ENCODE peak calls at places on chromosomes 2 and 18, in nine cellular contexts. One of them, this sample, is unnamed.

GRCh38 chr2:76599732-76600368 is 889.1 kb upstream of the GCFC2 start:
- DNase-seq in activated T-helper 1 cell treated with anti-CD3 and anti-CD28 coated beads, Interleukin-12 subunit alpha, Interleukin-12 subunit beta, Interleukin-2, Interleukin-4 antibody, amounts not matched to agents 30 ng/mL and 10 ng/mL and 1 ng/mL, durations not matched to agents 14 hours and 24 hours and 36 hours: no peak
- DNase-seq in A549: peak; percentile 4
- DNase-seq in bronchial epithelial cell: peak; percentile 78
- DNase-seq in left ventricle myocardium superior: peak; percentile 36
- DNase-seq in Right ventricle myocardium superior: peak; percentile 46
- DNase-seq in left cardiac atrium: peak; percentile 26
- DNase-seq in psoas muscle: peak; percentile 46
- DNase-seq in NCI-H774: peak; percentile 87
- DNase-seq in this sample: peak; percentile 15

GRCh38 chr18:3449702-3450357 is at the start of gene TGIF1:
- DNase-seq in activated T-helper 1 cell treated with anti-CD3 and anti-CD28 coated beads, Interleukin-12 subunit alpha, Interleukin-12 subunit beta, Interleukin-2, Interleukin-4 antibody, amounts not matched to agents 30 ng/mL and 10 ng/mL and 1 ng/mL, durations not matched to agents 14 hours and 24 hours and 36 hours: peak; percentile 12
- DNase-seq in A549: no peak
- DNase-seq in bronchial epithelial cell: peak; percentile 54
- DNase-seq in left ventricle myocardium superior: peak; percentile 88
- DNase-seq in Right ventricle myocardium superior: peak; percentile 88
- DNase-seq in left cardiac atrium: peak; percentile 86
- DNase-seq in psoas muscle: peak; percentile 95
- DNase-seq in NCI-H774: no peak
- DNase-seq in this sample: peak; percentile 71

GRCh38 chr2:120470041-120470716 is 124.2 kb downstream of the INHBB start:
- DNase-seq in activated T-helper 1 cell treated with anti-CD3 and anti-CD28 coated beads, Interleukin-12 subunit alpha, Interleukin-12 subunit beta, Interleukin-2, Interleukin-4 antibody, amounts not matched to agents 30 ng/mL and 10 ng/mL and 1 ng/mL, durations not matched to agents 14 hours and 24 hours and 36 hours: no peak
- DNase-seq in A549: peak; percentile 78
- DNase-seq in bronchial epithelial cell: peak; percentile 89
- DNase-seq in left ventricle myocardium superior: peak; percentile 83
- DNase-seq in Right ventricle myocardium superior: peak; percentile 87
- DNase-seq in left cardiac atrium: peak; percentile 84
- DNase-seq in psoas muscle: peak; percentile 94
- DNase-seq in NCI-H774: peak; percentile 62
- DNase-seq in this sample: no peak

GRCh38 chr2:207180741-207181140 is 15.0 kb upstream of the KLF7 start:
- DNase-seq in activated T-helper 1 cell treated with anti-CD3 and anti-CD28 coated beads, Interleukin-12 subunit alpha, Interleukin-12 subunit beta, Interleukin-2, Interleukin-4 antibody, amounts not matched to agents 30 ng/mL and 10 ng/mL and 1 ng/mL, durations not matched to agents 14 hours and 24 hours and 36 hours: no peak
- DNase-seq in A549: no peak
- DNase-seq in bronchial epithelial cell: no peak
- DNase-seq in left ventricle myocardium superior: no peak
- DNase-seq in Right ventricle myocardium superior: no peak
- DNase-seq in left cardiac atrium: no peak
- DNase-seq in psoas muscle: no peak
- DNase-seq in NCI-H774: no peak
- DNase-seq in this sample: no peak

GRCh38 chr2:198692907-198693510 is 764.7 kb downstream of the SATB2 start:
- DNase-seq in activated T-helper 1 cell treated with anti-CD3 and anti-CD28 coated beads, Interleukin-12 subunit alpha, Interleukin-12 subunit beta, Interleukin-2, Interleukin-4 antibody, amounts not matched to agents 30 ng/mL and 10 ng/mL and 1 ng/mL, durations not matched to agents 14 hours and 24 hours and 36 hours: no peak
- DNase-seq in A549: no peak
- DNase-seq in bronchial epithelial cell: no peak
- DNase-seq in left ventricle myocardium superior: no peak
- DNase-seq in Right ventricle myocardium superior: no peak
- DNase-seq in left cardiac atrium: no peak
- DNase-seq in psoas muscle: no peak
- DNase-seq in NCI-H774: no peak
- DNase-seq in this sample: no peak

GRCh38 chr2:218832081-218832480 is 478 bp upstream of the PRKAG3 start:
- DNase-seq in activated T-helper 1 cell treated with anti-CD3 and anti-CD28 coated beads, Interleukin-12 subunit alpha, Interleukin-12 subunit beta, Interleukin-2, Interleukin-4 antibody, amounts not matched to agents 30 ng/mL and 10 ng/mL and 1 ng/mL, durations not matched to agents 14 hours and 24 hours and 36 hours: no peak
- DNase-seq in A549: no peak
- DNase-seq in bronchial epithelial cell: no peak
- DNase-seq in left ventricle myocardium superior: no peak
- DNase-seq in Right ventricle myocardium superior: no peak
- DNase-seq in left cardiac atrium: no peak
- DNase-seq in psoas muscle: no peak
- DNase-seq in NCI-H774: no peak
- DNase-seq in this sample: no peak

GRCh38 chr2:74079522-74080341 is 68.0 kb downstream of the BOLA3 start:
- DNase-seq in activated T-helper 1 cell treated with anti-CD3 and anti-CD28 coated beads, Interleukin-12 subunit alpha, Interleukin-12 subunit beta, Interleukin-2, Interleukin-4 antibody, amounts not matched to agents 30 ng/mL and 10 ng/mL and 1 ng/mL, durations not matched to agents 14 hours and 24 hours and 36 hours: no peak
- DNase-seq in A549: no peak
- DNase-seq in bronchial epithelial cell: no peak
- DNase-seq in left ventricle myocardium superior: no peak
- DNase-seq in Right ventricle myocardium superior: no peak
- DNase-seq in left cardiac atrium: no peak
- DNase-seq in psoas muscle: no peak
- DNase-seq in NCI-H774: no peak
- DNase-seq in this sample: no peak

GRCh38 chr2:191686079-191686478 is 8.1 kb downstream of the NABP1 start:
- DNase-seq in activated T-helper 1 cell treated with anti-CD3 and anti-CD28 coated beads, Interleukin-12 subunit alpha, Interleukin-12 subunit beta, Interleukin-2, Interleukin-4 antibody, amounts not matched to agents 30 ng/mL and 10 ng/mL and 1 ng/mL, durations not matched to agents 14 hours and 24 hours and 36 hours: no peak
- DNase-seq in A549: no peak
- DNase-seq in bronchial epithelial cell: no peak
- DNase-seq in left ventricle myocardium superior: no peak
- DNase-seq in Right ventricle myocardium superior: no peak
- DNase-seq in left cardiac atrium: no peak
- DNase-seq in psoas muscle: no peak
- DNase-seq in NCI-H774: no peak
- DNase-seq in this sample: no peak

GRCh38 chr2:240737958-240738357 is 46.3 kb downstream of the AQP12A start:
- DNase-seq in activated T-helper 1 cell treated with anti-CD3 and anti-CD28 coated beads, Interleukin-12 subunit alpha, Interleukin-12 subunit beta, Interleukin-2, Interleukin-4 antibody, amounts not matched to agents 30 ng/mL and 10 ng/mL and 1 ng/mL, durations not matched to agents 14 hours and 24 hours and 36 hours: no peak
- DNase-seq in A549: no peak
- DNase-seq in bronchial epithelial cell: no peak
- DNase-seq in left ventricle myocardium superior: no peak
- DNase-seq in Right ventricle myocardium superior: no peak
- DNase-seq in left cardiac atrium: no peak
- DNase-seq in psoas muscle: no peak
- DNase-seq in NCI-H774: no peak
- DNase-seq in this sample: no peak

GRCh38 chr2:44943031-44943692 is 1.7 kb downstream of the SIX3 start:
- DNase-seq in activated T-helper 1 cell treated with anti-CD3 and anti-CD28 coated beads, Interleukin-12 subunit alpha, Interleukin-12 subunit beta, Interleukin-2, Interleukin-4 antibody, amounts not matched to agents 30 ng/mL and 10 ng/mL and 1 ng/mL, durations not matched to agents 14 hours and 24 hours and 36 hours: no peak
- DNase-seq in A549: no peak
- DNase-seq in bronchial epithelial cell: no peak
- DNase-seq in left ventricle myocardium superior: no peak
- DNase-seq in Right ventricle myocardium superior: no peak
- DNase-seq in left cardiac atrium: no peak
- DNase-seq in psoas muscle: no peak
- DNase-seq in NCI-H774: no peak
- DNase-seq in this sample: no peak

GRCh38 chr2:137467246-137467862 is 496.9 kb upstream of the HNMT start:
- DNase-seq in activated T-helper 1 cell treated with anti-CD3 and anti-CD28 coated beads, Interleukin-12 subunit alpha, Interleukin-12 subunit beta, Interleukin-2, Interleukin-4 antibody, amounts not matched to agents 30 ng/mL and 10 ng/mL and 1 ng/mL, durations not matched to agents 14 hours and 24 hours and 36 hours: no peak
- DNase-seq in A549: peak; percentile 3
- DNase-seq in bronchial epithelial cell: peak; percentile 53
- DNase-seq in left ventricle myocardium superior: no peak
- DNase-seq in Right ventricle myocardium superior: no peak
- DNase-seq in left cardiac atrium: no peak
- DNase-seq in psoas muscle: no peak
- DNase-seq in NCI-H774: no peak
- DNase-seq in this sample: no peak

GRCh38 chr18:58263733-58264469 is 219.9 kb downstream of the NEDD4L start:
- DNase-seq in activated T-helper 1 cell treated with anti-CD3 and anti-CD28 coated beads, Interleukin-12 subunit alpha, Interleukin-12 subunit beta, Interleukin-2, Interleukin-4 antibody, amounts not matched to agents 30 ng/mL and 10 ng/mL and 1 ng/mL, durations not matched to agents 14 hours and 24 hours and 36 hours: no peak
- DNase-seq in A549: no peak
- DNase-seq in bronchial epithelial cell: peak; percentile 40
- DNase-seq in left ventricle myocardium superior: no peak
- DNase-seq in Right ventricle myocardium superior: no peak
- DNase-seq in left cardiac atrium: no peak
- DNase-seq in psoas muscle: no peak
- DNase-seq in NCI-H774: no peak
- DNase-seq in this sample: no peak

GRCh38 chr18:78049281-78049680 is 799.6 kb downstream of the GALR1 start:
- DNase-seq in activated T-helper 1 cell treated with anti-CD3 and anti-CD28 coated beads, Interleukin-12 subunit alpha, Interleukin-12 subunit beta, Interleukin-2, Interleukin-4 antibody, amounts not matched to agents 30 ng/mL and 10 ng/mL and 1 ng/mL, durations not matched to agents 14 hours and 24 hours and 36 hours: no peak
- DNase-seq in A549: no peak
- DNase-seq in bronchial epithelial cell: no peak
- DNase-seq in left ventricle myocardium superior: no peak
- DNase-seq in Right ventricle myocardium superior: no peak
- DNase-seq in left cardiac atrium: no peak
- DNase-seq in psoas muscle: no peak
- DNase-seq in NCI-H774: no peak
- DNase-seq in this sample: no peak

GRCh38 chr18:80183273-80184050 is 63.9 kb downstream of the PARD6G start:
- DNase-seq in activated T-helper 1 cell treated with anti-CD3 and anti-CD28 coated beads, Interleukin-12 subunit alpha, Interleukin-12 subunit beta, Interleukin-2, Interleukin-4 antibody, amounts not matched to agents 30 ng/mL and 10 ng/mL and 1 ng/mL, durations not matched to agents 14 hours and 24 hours and 36 hours: no peak
- DNase-seq in A549: no peak
- DNase-seq in bronchial epithelial cell: no peak
- DNase-seq in left ventricle myocardium superior: no peak
- DNase-seq in Right ventricle myocardium superior: no peak
- DNase-seq in left cardiac atrium: no peak
- DNase-seq in psoas muscle: no peak
- DNase-seq in NCI-H774: no peak
- DNase-seq in this sample: no peak

GRCh38 chr2:38407111-38407682 is 30.1 kb upstream of the ATL2 start:
- DNase-seq in activated T-helper 1 cell treated with anti-CD3 and anti-CD28 coated beads, Interleukin-12 subunit alpha, Interleukin-12 subunit beta, Interleukin-2, Interleukin-4 antibody, amounts not matched to agents 30 ng/mL and 10 ng/mL and 1 ng/mL, durations not matched to agents 14 hours and 24 hours and 36 hours: no peak
- DNase-seq in A549: no peak
- DNase-seq in bronchial epithelial cell: no peak
- DNase-seq in left ventricle myocardium superior: peak; percentile 36
- DNase-seq in Right ventricle myocardium superior: peak; percentile 48
- DNase-seq in left cardiac atrium: peak; percentile 65
- DNase-seq in psoas muscle: no peak
- DNase-seq in NCI-H774: no peak
- DNase-seq in this sample: no peak

GRCh38 chr2:20188201-20188600 is 36.7 kb downstream of the SDC1 start:
- DNase-seq in activated T-helper 1 cell treated with anti-CD3 and anti-CD28 coated beads, Interleukin-12 subunit alpha, Interleukin-12 subunit beta, Interleukin-2, Interleukin-4 antibody, amounts not matched to agents 30 ng/mL and 10 ng/mL and 1 ng/mL, durations not matched to agents 14 hours and 24 hours and 36 hours: no peak
- DNase-seq in A549: no peak
- DNase-seq in bronchial epithelial cell: no peak
- DNase-seq in left ventricle myocardium superior: no peak
- DNase-seq in Right ventricle myocardium superior: peak; percentile 13
- DNase-seq in left cardiac atrium: no peak
- DNase-seq in psoas muscle: no peak
- DNase-seq in NCI-H774: no peak
- DNase-seq in this sample: no peak

GRCh38 chr18:60024345-60024744 is 124.5 kb downstream of the PMAIP1 start:
- DNase-seq in activated T-helper 1 cell treated with anti-CD3 and anti-CD28 coated beads, Interleukin-12 subunit alpha, Interleukin-12 subunit beta, Interleukin-2, Interleukin-4 antibody, amounts not matched to agents 30 ng/mL and 10 ng/mL and 1 ng/mL, durations not matched to agents 14 hours and 24 hours and 36 hours: no peak
- DNase-seq in A549: no peak
- DNase-seq in bronchial epithelial cell: no peak
- DNase-seq in left ventricle myocardium superior: no peak
- DNase-seq in Right ventricle myocardium superior: no peak
- DNase-seq in left cardiac atrium: no peak
- DNase-seq in psoas muscle: no peak
- DNase-seq in NCI-H774: no peak
- DNase-seq in this sample: no peak

GRCh38 chr2:239057533-239057932 is 209.6 kb downstream of the TWIST2 start:
- DNase-seq in activated T-helper 1 cell treated with anti-CD3 and anti-CD28 coated beads, Interleukin-12 subunit alpha, Interleukin-12 subunit beta, Interleukin-2, Interleukin-4 antibody, amounts not matched to agents 30 ng/mL and 10 ng/mL and 1 ng/mL, durations not matched to agents 14 hours and 24 hours and 36 hours: no peak
- DNase-seq in A549: no peak
- DNase-seq in bronchial epithelial cell: no peak
- DNase-seq in left ventricle myocardium superior: no peak
- DNase-seq in Right ventricle myocardium superior: peak; percentile 3
- DNase-seq in left cardiac atrium: no peak
- DNase-seq in psoas muscle: no peak
- DNase-seq in NCI-H774: no peak
- DNase-seq in this sample: no peak

GRCh38 chr18:49206717-49207116 is 253.7 kb downstream of the DYM start:
- DNase-seq in activated T-helper 1 cell treated with anti-CD3 and anti-CD28 coated beads, Interleukin-12 subunit alpha, Interleukin-12 subunit beta, Interleukin-2, Interleukin-4 antibody, amounts not matched to agents 30 ng/mL and 10 ng/mL and 1 ng/mL, durations not matched to agents 14 hours and 24 hours and 36 hours: no peak
- DNase-seq in A549: no peak
- DNase-seq in bronchial epithelial cell: no peak
- DNase-seq in left ventricle myocardium superior: no peak
- DNase-seq in Right ventricle myocardium superior: no peak
- DNase-seq in left cardiac atrium: no peak
- DNase-seq in psoas muscle: no peak
- DNase-seq in NCI-H774: no peak
- DNase-seq in this sample: no peak

GRCh38 chr2:3233877-3234276 is 143.7 kb downstream of the EIPR1 start:
- DNase-seq in activated T-helper 1 cell treated with anti-CD3 and anti-CD28 coated beads, Interleukin-12 subunit alpha, Interleukin-12 subunit beta, Interleukin-2, Interleukin-4 antibody, amounts not matched to agents 30 ng/mL and 10 ng/mL and 1 ng/mL, durations not matched to agents 14 hours and 24 hours and 36 hours: no peak
- DNase-seq in A549: no peak
- DNase-seq in bronchial epithelial cell: no peak
- DNase-seq in left ventricle myocardium superior: no peak
- DNase-seq in Right ventricle myocardium superior: no peak
- DNase-seq in left cardiac atrium: no peak
- DNase-seq in psoas muscle: no peak
- DNase-seq in NCI-H774: no peak
- DNase-seq in this sample: no peak

GRCh38 chr2:20622731-20623130 is 28.2 kb downstream of the HS1BP3 start:
- DNase-seq in activated T-helper 1 cell treated with anti-CD3 and anti-CD28 coated beads, Interleukin-12 subunit alpha, Interleukin-12 subunit beta, Interleukin-2, Interleukin-4 antibody, amounts not matched to agents 30 ng/mL and 10 ng/mL and 1 ng/mL, durations not matched to agents 14 hours and 24 hours and 36 hours: no peak
- DNase-seq in A549: no peak
- DNase-seq in bronchial epithelial cell: no peak
- DNase-seq in left ventricle myocardium superior: peak; percentile 90
- DNase-seq in Right ventricle myocardium superior: peak; percentile 90
- DNase-seq in left cardiac atrium: peak; percentile 78
- DNase-seq in psoas muscle: peak; percentile 96
- DNase-seq in NCI-H774: no peak
- DNase-seq in this sample: no peak

This sample was measured in stimulated activated naive CD8-positive, alpha-beta T cell treated with anti-CD3 and anti-CD28 coated beads, Interleukin-15, amount 100 ng/mL, for 72 hours.